ENCODE peak calls at places on chromosome 3, in five cellular contexts. One of them, this sample, is unnamed.

GRCh38 chr3:142447308-142447851 is 457 bp downstream of the XRN1 start:
- DNase-seq in PC-3: peak
- DNase-seq in activated naive CD4-positive, alpha-beta T cell treated with anti-CD3 and anti-CD28 coated beads for 36 hours: peak
- DNase-seq in effector memory CD4-positive, alpha-beta T cell: peak
- DNase-seq in stimulated activated naive CD8-positive, alpha-beta T cell treated with anti-CD3 and anti-CD28 coated beads, Interleukin-15, Interleukin-2, amounts not matched to agents 100 U/mL and 50 U/mL, for 24 hours: peak
- DNase-seq in this sample: peak

GRCh38 chr3:100033184-100033583 is 81.1 kb downstream of the FILIP1L start:
- DNase-seq in PC-3: peak
- DNase-seq in activated naive CD4-positive, alpha-beta T cell treated with anti-CD3 and anti-CD28 coated beads for 36 hours: no peak
- DNase-seq in effector memory CD4-positive, alpha-beta T cell: no peak
- DNase-seq in stimulated activated naive CD8-positive, alpha-beta T cell treated with anti-CD3 and anti-CD28 coated beads, Interleukin-15, Interleukin-2, amounts not matched to agents 100 U/mL and 50 U/mL, for 24 hours: no peak
- DNase-seq in this sample: no peak

GRCh38 chr3:29408676-29409075 is 127.8 kb downstream of the RBMS3 start:
- DNase-seq in effector memory CD4-positive, alpha-beta T cell: no peak
- DNase-seq in PC-3: no peak
- DNase-seq in activated naive CD4-positive, alpha-beta T cell treated with anti-CD3 and anti-CD28 coated beads for 36 hours: no peak
- DNase-seq in stimulated activated naive CD8-positive, alpha-beta T cell treated with anti-CD3 and anti-CD28 coated beads, Interleukin-15, Interleukin-2, amounts not matched to agents 100 U/mL and 50 U/mL, for 24 hours: no peak
- DNase-seq in this sample: no peak

GRCh38 chr3:45010718-45011355 is 15.3 kb upstream of the CLEC3B start:
- DNase-seq in stimulated activated naive CD8-positive, alpha-beta T cell treated with anti-CD3 and anti-CD28 coated beads, Interleukin-15, Interleukin-2, amounts not matched to agents 100 U/mL and 50 U/mL, for 24 hours: no peak
- DNase-seq in effector memory CD4-positive, alpha-beta T cell: no peak
- DNase-seq in PC-3: no peak
- DNase-seq in activated naive CD4-positive, alpha-beta T cell treated with anti-CD3 and anti-CD28 coated beads for 36 hours: no peak
- DNase-seq in this sample: no peak

GRCh38 chr3:197393711-197394110 is 95.3 kb upstream of the DLG1 start:
- DNase-seq in stimulated activated naive CD8-positive, alpha-beta T cell treated with anti-CD3 and anti-CD28 coated beads, Interleukin-15, Interleukin-2, amounts not matched to agents 100 U/mL and 50 U/mL, for 24 hours: no peak
- DNase-seq in PC-3: no peak
- DNase-seq in activated naive CD4-positive, alpha-beta T cell treated with anti-CD3 and anti-CD28 coated beads for 36 hours: no peak
- DNase-seq in effector memory CD4-positive, alpha-beta T cell: no peak
- DNase-seq in this sample: no peak

GRCh38 chr3:11198070-11198469 is 43.8 kb downstream of the HRH1 start:
- DNase-seq in stimulated activated naive CD8-positive, alpha-beta T cell treated with anti-CD3 and anti-CD28 coated beads, Interleukin-15, Interleukin-2, amounts not matched to agents 100 U/mL and 50 U/mL, for 24 hours: no peak
- DNase-seq in PC-3: no peak
- DNase-seq in effector memory CD4-positive, alpha-beta T cell: no peak
- DNase-seq in activated naive CD4-positive, alpha-beta T cell treated with anti-CD3 and anti-CD28 coated beads for 36 hours: no peak
- DNase-seq in this sample: no peak

GRCh38 chr3:119586707-119587317 is 7.5 kb downstream of the ADPRH start:
- DNase-seq in PC-3: no peak
- DNase-seq in stimulated activated naive CD8-positive, alpha-beta T cell treated with anti-CD3 and anti-CD28 coated beads, Interleukin-15, Interleukin-2, amounts not matched to agents 100 U/mL and 50 U/mL, for 24 hours: no peak
- DNase-seq in activated naive CD4-positive, alpha-beta T cell treated with anti-CD3 and anti-CD28 coated beads for 36 hours: no peak
- DNase-seq in effector memory CD4-positive, alpha-beta T cell: no peak
- DNase-seq in this sample: no peak

GRCh38 chr3:158792709-158793108 is 9.1 kb upstream of the MFSD1 start:
- DNase-seq in effector memory CD4-positive, alpha-beta T cell: no peak
- DNase-seq in stimulated activated naive CD8-positive, alpha-beta T cell treated with anti-CD3 and anti-CD28 coated beads, Interleukin-15, Interleukin-2, amounts not matched to agents 100 U/mL and 50 U/mL, for 24 hours: no peak
- DNase-seq in PC-3: peak
- DNase-seq in activated naive CD4-positive, alpha-beta T cell treated with anti-CD3 and anti-CD28 coated beads for 36 hours: no peak
- DNase-seq in this sample: no peak

GRCh38 chr3:17891139-17891850 is 148.9 kb upstream of the TBC1D5 start:
- DNase-seq in effector memory CD4-positive, alpha-beta T cell: no peak
- DNase-seq in PC-3: peak
- DNase-seq in stimulated activated naive CD8-positive, alpha-beta T cell treated with anti-CD3 and anti-CD28 coated beads, Interleukin-15, Interleukin-2, amounts not matched to agents 100 U/mL and 50 U/mL, for 24 hours: no peak
- DNase-seq in activated naive CD4-positive, alpha-beta T cell treated with anti-CD3 and anti-CD28 coated beads for 36 hours: no peak
- DNase-seq in this sample: no peak

GRCh38 chr3:102206506-102207145 is 228.2 kb upstream of the ZPLD1 start:
- DNase-seq in effector memory CD4-positive, alpha-beta T cell: no peak
- DNase-seq in PC-3: peak
- DNase-seq in activated naive CD4-positive, alpha-beta T cell treated with anti-CD3 and anti-CD28 coated beads for 36 hours: peak
- DNase-seq in stimulated activated naive CD8-positive, alpha-beta T cell treated with anti-CD3 and anti-CD28 coated beads, Interleukin-15, Interleukin-2, amounts not matched to agents 100 U/mL and 50 U/mL, for 24 hours: no peak
- DNase-seq in this sample: no peak

GRCh38 chr3:66797916-66798560 is 200.1 kb upstream of the KBTBD8 start:
- DNase-seq in effector memory CD4-positive, alpha-beta T cell: no peak
- DNase-seq in PC-3: no peak
- DNase-seq in activated naive CD4-positive, alpha-beta T cell treated with anti-CD3 and anti-CD28 coated beads for 36 hours: no peak
- DNase-seq in stimulated activated naive CD8-positive, alpha-beta T cell treated with anti-CD3 and anti-CD28 coated beads, Interleukin-15, Interleukin-2, amounts not matched to agents 100 U/mL and 50 U/mL, for 24 hours: no peak
- DNase-seq in this sample: no peak